ENCODE peak calls at places on chromosomes 13 and 19, in four cellular contexts. One of them, this sample, is unnamed.

GRCh38 chr13:55307909-55308308 is 1832.8 kb upstream of the PRR20A start:
- DNase-seq in AG10803: no peak
- DNase-seq in OCI-LY7: no peak
- DNase-seq in upper lobe of right lung: no peak
- DNase-seq in this sample: no peak

GRCh38 chr13:34013061-34013460 is 195.1 kb downstream of the RFC3 start:
- DNase-seq in AG10803: no peak
- DNase-seq in OCI-LY7: no peak
- DNase-seq in upper lobe of right lung: no peak
- DNase-seq in this sample: no peak

GRCh38 chr13:27783111-27783510 is 9.2 kb upstream of the GSX1 start:
- DNase-seq in AG10803: peak; percentile 3
- DNase-seq in OCI-LY7: no peak
- DNase-seq in upper lobe of right lung: no peak
- DNase-seq in this sample: no peak

GRCh38 chr19:56189785-56190184 is 7.8 kb downstream of the ZSCAN5B start:
- DNase-seq in AG10803: no peak
- DNase-seq in OCI-LY7: no peak
- DNase-seq in upper lobe of right lung: no peak
- DNase-seq in this sample: no peak

GRCh38 chr13:40639226-40639681 is 27.2 kb downstream of the FOXO1 start:
- DNase-seq in AG10803: peak; percentile 26
- DNase-seq in OCI-LY7: no peak
- DNase-seq in upper lobe of right lung: no peak
- DNase-seq in this sample: peak; percentile 70

GRCh38 chr19:16714702-16715294 is 4.8 kb upstream of the NWD1 start:
- DNase-seq in AG10803: peak; percentile 19
- DNase-seq in OCI-LY7: peak; percentile 66
- DNase-seq in upper lobe of right lung: peak; percentile 78
- DNase-seq in this sample: no peak

GRCh38 chr19:31104451-31104850 is 244.8 kb downstream of the TSHZ3 start:
- DNase-seq in AG10803: no peak
- DNase-seq in OCI-LY7: no peak
- DNase-seq in upper lobe of right lung: no peak
- DNase-seq in this sample: no peak

GRCh38 chr19:2503521-2504109 is 27.7 kb downstream of the GADD45B start:
- DNase-seq in AG10803: peak; percentile 88
- DNase-seq in OCI-LY7: no peak
- DNase-seq in upper lobe of right lung: no peak
- DNase-seq in this sample: no peak

GRCh38 chr13:35984287-35984686 is 146.9 kb downstream of the DCLK1 start:
- DNase-seq in AG10803: no peak
- DNase-seq in OCI-LY7: no peak
- DNase-seq in upper lobe of right lung: no peak
- DNase-seq in this sample: no peak

GRCh38 chr19:49468199-49468598 is 5.8 kb upstream of the FLT3LG start:
- DNase-seq in AG10803: no peak
- DNase-seq in OCI-LY7: no peak
- DNase-seq in upper lobe of right lung: no peak
- DNase-seq in this sample: no peak

GRCh38 chr19:18995804-18996241 is 37.5 kb downstream of the SUGP2 start:
- DNase-seq in AG10803: peak; percentile 86
- DNase-seq in OCI-LY7: peak; percentile 74
- DNase-seq in upper lobe of right lung: peak; percentile 70
- DNase-seq in this sample: peak; percentile 43

GRCh38 chr19:2488942-2489731 is 13.2 kb downstream of the GADD45B start:
- DNase-seq in AG10803: peak; percentile 49
- DNase-seq in OCI-LY7: peak; percentile 68
- DNase-seq in upper lobe of right lung: peak; percentile 85
- DNase-seq in this sample: no peak

GRCh38 chr13:113941571-113942191 is 32.2 kb downstream of the C13orf46 start:
- DNase-seq in AG10803: peak; percentile 43
- DNase-seq in OCI-LY7: no peak
- DNase-seq in upper lobe of right lung: no peak
- DNase-seq in this sample: no peak

GRCh38 chr19:375395-376110 is 31.0 kb upstream of the MIER2 start:
- DNase-seq in AG10803: no peak
- DNase-seq in OCI-LY7: no peak
- DNase-seq in upper lobe of right lung: no peak
- DNase-seq in this sample: no peak

GRCh38 chr13:106100261-106100919 is 435.1 kb downstream of the EFNB2 start:
- DNase-seq in AG10803: no peak
- DNase-seq in OCI-LY7: no peak
- DNase-seq in upper lobe of right lung: no peak
- DNase-seq in this sample: no peak

GRCh38 chr13:77980592-77980991 is 62.0 kb upstream of the EDNRB start:
- DNase-seq in AG10803: peak; percentile 67
- DNase-seq in OCI-LY7: no peak
- DNase-seq in upper lobe of right lung: no peak
- DNase-seq in this sample: peak; percentile 29

GRCh38 chr13:45718992-45719391 is 16.9 kb downstream of the CBY2 start:
- DNase-seq in AG10803: peak; percentile 48
- DNase-seq in OCI-LY7: no peak
- DNase-seq in upper lobe of right lung: no peak
- DNase-seq in this sample: peak; percentile 73

GRCh38 chr13:21849323-21849722 is 178.4 kb downstream of the FGF9 start:
- DNase-seq in AG10803: peak; percentile 24
- DNase-seq in OCI-LY7: peak; percentile 39
- DNase-seq in upper lobe of right lung: no peak
- DNase-seq in this sample: no peak

GRCh38 chr19:1353144-1353543 is 30.6 kb upstream of the NDUFS7 start:
- DNase-seq in AG10803: no peak
- DNase-seq in OCI-LY7: no peak
- DNase-seq in upper lobe of right lung: no peak
- DNase-seq in this sample: no peak

GRCh38 chr13:110557610-110558305 is 3.8 kb downstream of the RAB20 start:
- DNase-seq in AG10803: no peak
- DNase-seq in OCI-LY7: no peak
- DNase-seq in upper lobe of right lung: peak; percentile 93
- DNase-seq in this sample: no peak

DNA sequence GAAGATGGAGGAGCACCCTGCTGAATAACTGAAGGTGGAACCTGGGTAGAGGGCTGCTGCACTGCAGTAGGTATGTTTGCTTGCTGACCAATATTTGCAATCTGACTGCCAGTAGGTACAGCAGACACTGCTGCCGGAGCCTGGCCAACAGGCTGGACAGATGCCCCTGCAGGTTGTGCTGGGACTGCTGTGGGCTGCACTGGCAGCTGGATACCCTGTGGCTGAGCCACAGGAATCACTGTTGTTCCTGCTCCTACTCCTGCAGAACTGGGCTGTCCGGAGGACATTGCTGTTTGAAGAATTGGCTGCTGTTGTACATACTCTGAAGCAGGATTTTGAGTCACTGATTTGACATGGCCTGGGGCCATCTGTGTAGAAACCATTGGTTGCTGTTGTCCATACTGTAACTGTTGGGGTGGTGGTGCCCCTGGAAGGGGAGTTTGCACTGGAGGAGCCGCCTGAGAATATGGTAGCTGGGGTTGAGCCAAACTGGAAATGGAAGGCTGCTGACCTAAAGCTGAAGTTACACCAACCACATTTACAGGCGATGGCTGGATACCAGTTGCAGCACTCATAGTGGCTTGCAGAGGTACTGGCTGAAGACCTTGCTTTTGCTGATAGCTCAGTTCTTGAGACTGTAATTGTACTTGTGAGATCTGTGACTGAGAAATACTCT is 2.2 kb downstream of the TSC22D1 start:
- DNase-seq in AG10803: peak; percentile 67
- DNase-seq in OCI-LY7: peak; percentile 49
- DNase-seq in upper lobe of right lung: no peak
- DNase-seq in this sample: no peak
- TF ChIP-seq CTCF in AG10803: peak; percentile 59
- TF ChIP-seq CTCF in OCI-LY7: peak; percentile 63
- TF ChIP-seq CTCF in upper lobe of right lung: no peak
- TF ChIP-seq CTCF in this sample: peak; percentile 53

DNA sequence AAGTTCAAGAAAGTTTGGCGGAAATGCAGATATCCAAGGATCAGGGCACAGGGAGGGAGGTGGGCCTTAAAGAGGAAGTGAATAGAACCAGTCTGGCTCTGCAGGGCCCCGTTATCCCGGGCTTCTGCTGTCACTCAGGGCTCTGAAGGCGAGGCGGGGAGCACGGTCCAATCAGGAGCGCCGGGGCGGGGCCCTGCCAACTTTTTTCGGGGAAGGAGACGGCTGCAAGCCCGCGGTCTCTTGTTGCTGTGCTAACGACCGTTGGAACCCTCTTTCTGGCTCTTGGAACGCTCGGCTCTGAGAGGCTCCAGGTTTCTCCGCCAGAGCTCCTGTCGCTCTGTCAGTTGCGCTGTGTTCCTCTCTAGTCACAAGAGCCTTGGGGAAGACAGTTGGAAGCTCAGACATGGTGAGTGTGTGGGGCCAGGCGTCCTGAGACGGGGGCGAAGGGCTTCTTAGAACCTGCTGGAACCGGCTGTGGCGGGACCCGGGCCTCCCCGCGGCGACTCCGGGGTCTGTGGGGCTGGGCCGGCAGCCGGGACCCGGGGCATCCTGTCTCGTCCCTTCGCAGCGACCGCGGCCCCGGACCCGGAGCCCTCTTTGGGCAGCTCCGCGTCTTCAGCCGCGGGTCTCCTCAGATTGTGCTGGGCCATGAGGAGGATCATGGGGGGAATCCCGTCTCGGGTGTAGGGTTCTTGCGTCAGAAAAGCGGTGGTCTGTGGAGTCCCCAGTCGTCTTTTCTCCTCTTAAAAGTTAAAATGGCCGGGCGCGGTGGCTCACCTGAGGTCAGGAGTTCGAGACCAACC is 27.7 kb downstream of the ZNF844 start:
- DNase-seq in AG10803: peak; percentile 87
- DNase-seq in OCI-LY7: no peak
- DNase-seq in upper lobe of right lung: peak; percentile 94
- DNase-seq in this sample: no peak
- H3K4me3 ChIP-seq in AG10803: peak overlapping the region; percentile 86
- H3K4me3 ChIP-seq in OCI-LY7: no peak overlapping the region
- H3K4me3 ChIP-seq in upper lobe of right lung: peak overlapping the region; percentile 65
- H3K4me3 ChIP-seq in this sample: peak overlapping the region; percentile 59

DNA sequence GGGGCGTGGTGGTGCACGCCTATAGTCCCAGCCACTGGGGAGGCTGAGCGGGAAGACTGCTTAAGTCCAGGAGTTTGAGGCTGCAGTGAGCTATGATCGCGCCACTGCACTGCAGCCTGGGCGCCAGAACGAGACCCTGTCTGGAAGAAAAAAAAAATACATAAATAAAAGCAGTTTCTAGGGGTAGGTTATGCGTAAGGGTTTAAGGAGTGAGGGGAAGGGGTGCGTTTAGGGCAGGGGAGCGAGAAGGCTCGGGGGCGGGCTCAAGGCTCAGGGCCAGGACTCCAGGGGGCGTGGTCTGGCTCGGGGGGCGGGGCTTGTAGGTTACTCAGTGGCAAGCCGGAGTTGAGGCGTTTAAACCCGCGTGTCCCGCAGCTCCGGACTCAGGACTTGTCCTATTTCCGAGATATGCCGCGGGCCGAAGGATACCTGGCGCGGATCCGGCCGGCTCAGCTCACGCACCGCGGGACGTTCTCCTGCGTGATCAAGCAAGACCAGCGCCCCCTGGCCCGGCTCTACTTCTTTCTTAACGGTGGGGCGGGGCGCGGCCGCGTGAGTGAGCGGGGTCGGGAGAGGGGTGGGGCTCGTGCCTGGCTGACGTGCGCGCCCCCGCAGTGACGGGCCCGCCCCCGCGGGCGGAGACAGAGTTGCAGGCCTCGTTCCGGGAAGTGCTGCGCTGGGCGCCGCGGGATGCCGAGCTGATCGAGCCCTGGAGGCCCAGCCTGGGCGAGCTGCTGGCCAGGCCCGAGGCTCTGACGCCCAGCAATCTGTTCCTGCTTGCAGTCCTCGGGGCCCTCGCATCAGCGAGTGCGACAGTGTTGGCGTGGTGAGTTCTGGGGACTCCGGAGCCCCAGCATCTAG is 10.8 kb downstream of the SPACA6 start:
- DNase-seq in AG10803: peak; percentile 93
- DNase-seq in OCI-LY7: peak; percentile 96
- DNase-seq in upper lobe of right lung: peak; percentile 99
- DNase-seq in this sample: no peak
- TF ChIP-seq CTCF in AG10803: peak; percentile 47
- TF ChIP-seq CTCF in OCI-LY7: peak; percentile 71
- TF ChIP-seq CTCF in upper lobe of right lung: peak; percentile 50
- TF ChIP-seq CTCF in this sample: peak; percentile 37

DNA sequence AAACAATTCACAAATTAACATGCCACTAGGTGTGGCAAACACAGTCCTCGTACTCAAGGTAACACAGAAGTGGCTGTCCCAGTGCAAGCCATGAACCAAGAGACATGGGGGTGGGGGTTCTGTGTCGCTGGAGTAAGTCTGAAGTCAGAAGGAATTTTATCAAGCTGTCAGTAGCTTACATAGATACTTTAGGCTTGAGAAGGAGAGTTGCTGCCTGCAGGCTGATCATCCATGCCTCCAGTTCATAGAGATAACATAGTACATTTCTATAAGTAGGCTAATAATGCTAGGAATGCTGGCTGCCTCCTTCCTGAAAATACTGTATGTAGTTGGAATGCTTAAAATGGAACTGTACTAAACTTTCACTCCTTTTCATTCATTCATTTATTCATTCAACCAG is 70.2 kb downstream of the CAB39L start:
- DNase-seq in AG10803: no peak
- DNase-seq in OCI-LY7: peak; percentile 25
- DNase-seq in upper lobe of right lung: no peak
- DNase-seq in this sample: no peak
- H3K4me3 ChIP-seq in AG10803: no peak overlapping the region
- H3K4me3 ChIP-seq in OCI-LY7: peak overlapping the region; percentile 54
- H3K4me3 ChIP-seq in upper lobe of right lung: no peak overlapping the region
- H3K4me3 ChIP-seq in this sample: no peak overlapping the region

GRCh38 chr19:40279120-40279551 is 6.0 kb downstream of the AKT2 start:
- DNase-seq in AG10803: peak; percentile 81
- DNase-seq in OCI-LY7: no peak
- DNase-seq in upper lobe of right lung: no peak
- DNase-seq in this sample: no peak
- TF ChIP-seq CTCF in AG10803: peak; percentile 13
- TF ChIP-seq CTCF in OCI-LY7: no peak
- TF ChIP-seq CTCF in upper lobe of right lung: no peak
- TF ChIP-seq CTCF in this sample: no peak

DNA sequence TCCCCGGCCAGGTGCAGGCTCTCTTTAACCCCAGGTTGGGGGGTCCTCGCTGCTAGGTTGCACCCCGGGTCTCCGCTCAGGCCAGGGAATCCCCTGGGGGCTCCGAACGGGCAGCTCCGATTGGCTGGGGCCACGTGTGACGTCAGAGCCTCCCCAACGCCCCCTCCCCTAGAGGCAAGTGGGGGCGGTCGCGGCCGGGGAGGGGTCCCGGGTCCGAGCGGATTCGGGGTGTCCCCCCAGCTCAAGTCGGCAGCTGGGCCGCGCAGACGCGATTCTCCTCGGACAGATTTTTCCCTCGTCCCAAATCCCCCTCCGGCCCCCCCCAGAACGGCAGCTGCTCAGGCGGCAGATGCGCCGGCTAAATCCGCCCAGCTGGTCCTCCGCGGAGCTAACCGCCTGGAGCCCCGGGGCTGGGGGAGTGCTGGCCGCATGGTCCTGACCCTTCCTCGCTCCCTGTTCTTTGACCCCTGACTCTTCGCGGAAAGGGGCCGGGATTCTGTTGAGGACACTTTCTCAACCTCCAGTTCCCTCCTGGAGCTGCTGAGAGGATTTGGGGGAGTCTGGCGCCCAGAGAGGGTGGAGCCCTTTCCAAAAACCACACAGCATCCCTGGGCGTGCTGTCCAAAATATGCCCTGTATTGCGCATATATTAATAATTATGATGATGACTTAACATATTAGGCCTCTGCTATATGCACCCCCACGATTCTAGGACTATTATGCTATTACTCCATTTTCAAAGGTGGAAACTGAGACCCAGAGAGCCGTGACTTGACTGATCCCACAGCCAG is 25.4 kb upstream of the SEMA6B start:
- DNase-seq in AG10803: no peak
- DNase-seq in OCI-LY7: no peak
- DNase-seq in upper lobe of right lung: no peak
- DNase-seq in this sample: no peak
- H3K4me3 ChIP-seq in AG10803: peak overlapping the region; percentile 50
- H3K4me3 ChIP-seq in OCI-LY7: peak overlapping the region; percentile 62
- H3K4me3 ChIP-seq in upper lobe of right lung: peak overlapping the region; percentile 25
- H3K4me3 ChIP-seq in this sample: peak overlapping the region; percentile 52

This sample was measured in epithelial cell of proximal tubule.